ENCODE peak calls at places on chromosomes 1 and 21, in seven cellular contexts. B is right cardiac atrium, Q is K562, K is neuronal stem cell, D is foreskin keratinocyte, S is GM23338, N is GM23248. G is an unnamed sample.

GRCh38 chr1:21552715-21553114 is 43.5 kb downstream of the ALPL start:
- DNase-seq in Q (no peak), N (peak; percentile 94), D (peak; percentile 44), S (no peak), B (no peak), K (no peak), G (no peak)

GRCh38 chr1:8197493-8198282 is 120.2 kb upstream of the SLC45A1 start:
- DNase-seq in S (no peak), B (peak; percentile 79), D (peak; percentile 84), Q (peak; percentile 99), K (no peak), N (peak; percentile 95), G (peak; percentile 66)

GRCh38 chr1:209620484-209620879 is 31.7 kb downstream of the LAMB3 start:
- DNase-seq in K (no peak), B (no peak), N (peak; percentile 28), D (peak; percentile 72), Q (no peak), S (no peak), G (no peak)

GRCh38 chr1:98005326-98006010 is 84.6 kb upstream of the DPYD start:
- DNase-seq in S (no peak), K (no peak), Q (no peak), D (peak; percentile 47), B (no peak), N (peak; percentile 61), G (no peak)

GRCh38 chr1:196400478-196401453 is 207.5 kb downstream of the KCNT2 start:
- DNase-seq in K (no peak), S (no peak), D (peak; percentile 64), B (peak; percentile 77), N (peak; percentile 80), Q (no peak), G (peak; percentile 43)

GRCh38 chr21:17660862-17661261 is 48.2 kb upstream of the BTG3 start:
- DNase-seq in Q (no peak), N (no peak), D (no peak), K (no peak), B (no peak), S (no peak), G (no peak)

GRCh38 chr1:20530261-20530660 is 22.1 kb upstream of the FAM43B start:
- DNase-seq in N (no peak), K (no peak), S (no peak), D (no peak), Q (no peak), B (no peak), G (no peak)

GRCh38 chr1:5892370-5892769 is 99.9 kb downstream of the NPHP4 start:
- DNase-seq in N (no peak), D (no peak), Q (peak; percentile 46), S (no peak), B (no peak), K (no peak), G (no peak)

GRCh38 chr1:233478611-233479010 is 135.3 kb upstream of the KCNK1 start:
- DNase-seq in B (no peak), K (no peak), S (no peak), D (no peak), Q (no peak), N (no peak), G (no peak)

GRCh38 chr1:49060766-49061165 is 284.1 kb upstream of the BEND5 start:
- DNase-seq in D (no peak), B (no peak), Q (no peak), K (no peak), N (peak; percentile 41), S (no peak), G (no peak)

GRCh38 chr1:92169161-92169560 is 48.6 kb upstream of the C1orf146 start:
- DNase-seq in Q (no peak), S (no peak), K (no peak), D (no peak), B (no peak), N (no peak), G (no peak)

GRCh38 chr1:22600071-22600816 is 36.2 kb upstream of the C1QA start:
- DNase-seq in D (no peak), N (no peak), S (peak; percentile 54), K (no peak), B (no peak), Q (peak; percentile 41), G (no peak)

GRCh38 chr1:158998781-158999161 is 10.9 kb upstream of the IFI16 start:
- DNase-seq in D (peak; percentile 57), Q (peak; percentile 56), K (peak; percentile 65), B (peak; percentile 87), N (peak; percentile 78), S (peak; percentile 77), G (no peak)

GRCh38 chr21:17467392-17467791 is 45.5 kb upstream of the CXADR start:
- DNase-seq in D (no peak), N (no peak), B (no peak), S (peak; percentile 18), Q (no peak), K (no peak), G (no peak)

GRCh38 chr1:233182587-233182986 is 112.9 kb downstream of the PCNX2 start:
- DNase-seq in S (no peak), B (no peak), K (no peak), D (no peak), N (no peak), Q (no peak), G (no peak)

GRCh38 chr1:179164494-179164893 is 65.0 kb downstream of the ABL2 start:
- DNase-seq in Q (no peak), K (no peak), N (peak; percentile 58), D (peak; percentile 98), S (peak; percentile 85), B (no peak), G (peak; percentile 71)

GRCh38 chr1:209483691-209484090 is 99.8 kb upstream of the CAMK1G start:
- DNase-seq in K (no peak), D (no peak), N (no peak), S (no peak), Q (no peak), B (no peak), G (no peak)

GRCh38 chr1:67816506-67816905 is 16.8 kb downstream of the GNG12 start:
- DNase-seq in D (no peak), K (no peak), S (no peak), B (no peak), Q (no peak), N (no peak), G (no peak)

GRCh38 chr1:216047821-216048220 is 375.4 kb downstream of the USH2A start:
- DNase-seq in B (no peak), S (no peak), K (no peak), D (no peak), Q (no peak), N (peak; percentile 42), G (no peak)

GRCh38 chr1:223844962-223845809 is 561 bp downstream of the TP53BP2 start:
- DNase-seq in N (peak; percentile 82), B (peak; percentile 84), S (peak; percentile 41), D (peak; percentile 50), Q (no peak), K (peak; percentile 62), G (no peak)

GRCh38 chr21:30146558-30147282 is 19.9 kb downstream of the CLDN17 start:
- DNase-seq in N (no peak), Q (no peak), B (no peak), S (no peak), D (peak; percentile 99), K (no peak), G (peak; percentile 70)

GRCh38 chr1:5793516-5793915 is 198.7 kb downstream of the NPHP4 start:
- DNase-seq in Q (no peak), B (peak; percentile 5), N (no peak), S (no peak), K (no peak), D (no peak), G (no peak)

GRCh38 chr1:11031624-11032262 is 15.3 kb downstream of the MASP2 start:
- DNase-seq in Q (no peak), K (no peak), D (no peak), N (no peak), S (no peak), B (no peak), G (no peak)

GRCh38 chr1:53026254-53026653 is 35.8 kb upstream of the PODN start:
- DNase-seq in B (no peak), D (no peak), S (no peak), Q (no peak), K (no peak), N (no peak), G (no peak)
- H3K27ac ChIP-seq in B (peak overlapping the region; percentile 14), D (no peak overlapping the region), S (no peak overlapping the region), Q (no peak overlapping the region), K (no peak overlapping the region), N (peak overlapping the region; percentile 65), G (no peak overlapping the region)

DNA sequence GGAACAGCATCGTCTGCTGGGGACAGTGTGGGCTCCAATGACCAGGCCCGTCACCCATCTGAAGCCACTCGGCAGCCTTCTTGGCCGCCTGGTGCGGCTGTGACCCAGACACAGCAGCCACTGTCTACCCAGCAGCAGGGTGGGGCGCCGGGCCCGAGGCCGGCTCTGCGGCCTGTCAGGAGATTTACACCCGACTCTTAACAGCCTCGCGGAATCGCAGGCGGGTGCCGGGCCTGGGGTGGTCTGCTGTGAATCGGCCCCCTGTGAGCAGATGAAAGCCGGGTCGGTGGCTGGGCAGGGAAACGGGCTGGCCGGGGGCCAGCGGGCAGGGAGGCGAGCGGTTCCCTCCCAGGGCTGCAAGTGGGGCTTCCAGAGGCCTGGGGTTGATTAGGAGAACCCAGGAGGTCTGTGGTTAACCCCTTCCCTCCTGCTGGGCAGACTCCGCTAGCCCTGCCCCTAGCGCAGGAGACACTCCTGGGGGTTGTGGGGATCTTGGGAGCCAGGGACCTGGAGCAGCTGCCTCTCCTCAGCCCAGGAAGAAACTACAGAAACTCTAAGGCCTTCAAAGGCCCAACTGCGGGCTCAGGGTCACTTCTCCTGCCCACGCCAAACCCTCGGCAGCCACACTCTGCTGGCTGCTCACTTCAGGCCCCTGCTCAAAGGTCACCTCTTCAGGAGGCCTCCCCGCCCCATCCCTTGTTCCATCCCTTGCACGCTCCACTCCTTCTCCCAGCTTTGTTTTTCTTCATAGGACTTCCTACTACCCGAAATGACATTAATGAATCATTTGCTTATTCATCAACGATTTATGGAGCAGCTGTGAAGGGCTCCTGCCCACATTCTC is 15.6 kb downstream of the RUNX3 start:
- DNase-seq in B (peak; percentile 78), S (no peak), K (no peak), D (no peak), Q (no peak), N (peak; percentile 66), G (no peak)
- H3K27ac ChIP-seq in B (no peak overlapping the region), S (no peak overlapping the region), K (no peak overlapping the region), D (no peak overlapping the region), Q (no peak overlapping the region), N (peak overlapping the region; percentile 5), G (no peak overlapping the region)

DNA sequence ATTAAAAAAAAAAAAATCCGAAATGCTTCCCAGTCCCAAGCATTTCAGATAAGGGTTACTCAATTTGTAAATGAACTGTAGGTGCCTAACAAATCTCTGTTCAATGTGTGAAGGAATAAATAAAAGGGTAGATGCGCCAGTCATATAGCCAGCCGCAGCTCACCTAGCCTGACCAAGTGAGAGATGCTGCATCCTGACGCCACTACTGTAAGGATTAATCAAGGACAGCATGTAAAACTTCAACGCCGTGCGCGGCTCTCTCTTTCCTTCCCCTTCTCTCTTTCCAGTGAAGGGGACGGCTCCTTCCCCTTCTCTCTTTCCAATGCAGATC is 441 bp downstream of the PPT1 start:
- DNase-seq in N (no peak), B (no peak), S (no peak), K (no peak), Q (no peak), D (no peak), G (no peak)
- H3K27ac ChIP-seq in N (peak overlapping the region; percentile 37), B (no peak overlapping the region), S (no peak overlapping the region), K (no peak overlapping the region), Q (peak overlapping the region; percentile 68), D (no peak overlapping the region), G (no peak overlapping the region)

DNA sequence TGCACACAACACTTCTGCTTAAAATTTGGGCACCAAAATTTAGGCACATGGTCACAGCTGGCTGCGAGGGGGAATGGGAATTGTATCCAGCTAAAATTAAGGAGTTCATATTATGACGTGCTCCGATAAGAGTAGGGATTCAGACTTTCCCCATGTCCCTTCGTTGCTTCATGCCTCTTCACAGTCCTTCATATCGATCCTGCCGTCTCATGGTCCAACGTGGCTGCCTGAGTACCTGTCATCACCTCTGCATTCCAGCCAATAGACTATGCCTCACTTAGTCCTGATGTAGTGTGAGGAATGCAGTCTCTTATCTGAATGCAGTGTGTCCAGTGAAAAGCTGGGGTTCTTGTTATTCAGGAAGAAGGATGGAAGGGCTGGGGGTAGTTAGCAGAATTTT is 108.6 kb downstream of the SIK1 start:
- DNase-seq in N (no peak), B (no peak), Q (no peak), D (no peak), K (no peak), S (no peak), G (no peak)
- H3K27ac ChIP-seq in N (no peak overlapping the region), B (no peak overlapping the region), Q (no peak overlapping the region), D (no peak overlapping the region), K (no peak overlapping the region), S (no peak overlapping the region), G (no peak overlapping the region)

G was measured in epithelial cell of prostate.